ENCODE peak calls at places on chromosomes 2 and 18, in five cellular contexts. J is GM12878, R is WTC11, M is K562, V is HepG2. D is an unnamed sample.

GRCh38 chr2:207308519-207309224 is 142.9 kb upstream of the KLF7 start:
- DNase-seq in V (no peak), M (no peak), J (no peak), R (no peak), D (no peak)

GRCh38 chr2:225400060-225400511 is 576 bp downstream of the NYAP2 start:
- DNase-seq in M (no peak), J (no peak), R (peak), V (peak), D (peak)

GRCh38 chr2:86383844-86384243 is 46.4 kb upstream of the REEP1 start:
- DNase-seq in V (no peak), R (no peak), M (no peak), J (no peak), D (no peak)

GRCh38 chr2:150566289-150566688 is 78.8 kb upstream of the RND3 start:
- DNase-seq in R (no peak), V (no peak), J (no peak), M (no peak), D (no peak)

GRCh38 chr18:22813648-22814328 is 119.3 kb upstream of the RBBP8 start:
- DNase-seq in V (peak), M (peak), R (no peak), J (no peak), D (peak)

GRCh38 chr2:46716806-46717732 is 198.5 kb downstream of the MCFD2 start:
- DNase-seq in M (no peak), V (no peak), J (no peak), R (no peak), D (no peak)

GRCh38 chr18:35282353-35282752 is 7.7 kb downstream of the ZSCAN30 start:
- DNase-seq in R (no peak), V (peak), M (no peak), J (no peak), D (no peak)

GRCh38 chr2:128424806-128425205 is 106.1 kb upstream of the HS6ST1 start:
- DNase-seq in J (no peak), M (no peak), R (no peak), V (no peak), D (no peak)

GRCh38 chr2:185507703-185508102 is 230.9 kb upstream of the FSIP2 start:
- DNase-seq in V (no peak), R (no peak), M (no peak), J (no peak), D (no peak)

GRCh38 chr2:121297217-121297830 is 12.3 kb upstream of the TFCP2L1 start:
- DNase-seq in J (no peak), V (peak), R (peak), M (peak), D (peak)

GRCh38 chr2:126658910-126659613 is 3.1 kb downstream of the GYPC start:
- DNase-seq in J (peak), M (no peak), V (no peak), R (no peak), D (no peak)

GRCh38 chr2:236444187-236444586 is 125.4 kb upstream of the ACKR3 start:
- DNase-seq in V (no peak), J (no peak), M (no peak), R (no peak), D (no peak)

GRCh38 chr2:108625828-108626195 is 91.5 kb downstream of the LIMS1 start:
- DNase-seq in M (no peak), V (no peak), J (no peak), R (no peak), D (no peak)

GRCh38 chr2:108625186-108625827 is 91.0 kb downstream of the LIMS1 start:
- DNase-seq in J (no peak), M (no peak), V (no peak), R (no peak), D (no peak)

GRCh38 chr2:108629417-108629816 is 89.9 kb upstream of the RANBP2 start:
- DNase-seq in M (no peak), V (no peak), J (no peak), R (no peak), D (no peak)

GRCh38 chr2:108627911-108628567 is 91.2 kb upstream of the RANBP2 start:
- DNase-seq in V (no peak), J (no peak), M (no peak), R (no peak), D (no peak)

DNA sequence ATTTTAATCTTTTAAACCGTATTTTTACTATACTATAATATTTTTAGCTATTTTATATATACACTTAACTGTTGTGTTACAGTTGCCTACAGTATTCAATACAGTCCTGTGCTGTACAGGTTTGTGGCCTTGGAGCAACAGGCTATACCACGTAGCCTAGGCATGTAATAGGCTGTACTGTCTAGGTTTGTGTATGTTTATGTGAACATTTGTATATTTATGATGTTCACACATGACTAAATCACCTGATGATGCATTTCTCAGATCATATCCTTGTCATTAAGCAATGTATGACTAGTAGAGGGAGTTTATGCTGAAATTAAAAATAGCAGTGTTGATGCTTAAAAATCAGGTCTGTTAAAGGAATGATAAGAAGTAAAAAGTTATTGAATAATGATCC is 92.3 kb upstream of the RANBP2 start:
- DNase-seq in M (no peak), V (no peak), J (no peak), R (no peak), D (no peak)
- TF ChIP-seq ESRRA in M (no peak), V (no peak), J (no peak), R (no peak), D (no peak)

DNA sequence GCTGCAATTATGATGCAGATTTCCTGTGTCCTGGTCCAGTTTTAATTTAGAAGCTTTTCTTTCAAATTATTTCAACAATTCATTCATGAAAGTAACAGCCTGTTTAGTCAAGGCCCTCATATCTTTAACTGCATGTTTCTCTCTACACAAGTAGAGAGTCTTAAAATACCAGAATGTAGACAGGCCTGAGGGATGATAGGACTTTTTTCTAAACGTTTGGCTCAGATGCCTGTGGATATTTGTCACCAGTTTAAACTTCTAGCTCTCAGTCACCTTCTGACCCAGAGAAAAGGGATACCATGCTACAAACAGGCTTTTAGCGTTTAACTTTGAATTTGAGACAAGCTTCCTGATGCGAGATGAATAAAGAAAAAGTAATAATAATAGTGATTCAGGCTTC is 15.7 kb downstream of the COL5A2 start:
- DNase-seq in J (no peak), M (no peak), V (no peak), R (no peak), D (no peak)
- TF ChIP-seq ESRRA in J (no peak), M (no peak), V (no peak), R (no peak), D (no peak)

GRCh38 chr2:164934790-164935466 is 20.4 kb downstream of the SLC38A11 start:
- DNase-seq in V (peak), J (no peak), R (no peak), M (no peak), D (no peak)
- TF ChIP-seq ESRRA in V (peak), J (no peak), R (no peak), M (no peak), D (no peak)

GRCh38 chr2:199228887-199229819 is 228.6 kb downstream of the SATB2 start:
- DNase-seq in V (no peak), J (peak), R (no peak), M (no peak), D (no peak)
- TF ChIP-seq ESRRA in V (no peak), J (no peak), R (no peak), M (no peak), D (no peak)

GRCh38 chr2:79596403-79596802 is 83.6 kb downstream of the CTNNA2 start:
- DNase-seq in J (no peak), M (no peak), V (no peak), R (no peak), D (no peak)
- TF ChIP-seq ESRRA in J (no peak), M (no peak), V (no peak), R (no peak), D (no peak)

DNA sequence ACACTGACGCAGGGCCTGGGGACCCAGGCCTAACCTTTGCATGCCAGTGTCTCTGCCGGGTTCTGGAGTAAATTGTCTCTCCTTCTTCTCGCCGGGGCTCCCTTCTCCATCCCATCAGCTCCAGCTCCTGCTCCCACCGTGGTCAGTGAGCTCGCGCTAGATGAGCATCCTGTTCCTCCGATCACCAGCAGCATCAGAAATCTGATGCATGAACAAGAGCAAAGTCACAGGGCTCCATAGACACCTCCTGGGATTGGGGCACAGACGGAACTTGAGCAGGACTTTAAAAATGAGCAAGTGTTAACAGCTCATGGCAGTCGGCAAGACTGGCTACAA is 65.8 kb upstream of the ID2 start:
- DNase-seq in M (no peak), R (no peak), J (no peak), V (no peak), D (no peak)
- TF ChIP-seq ESRRA in M (no peak), R (no peak), J (no peak), V (no peak), D (no peak)

D was measured in A549.